ENCODE peak calls at places on chromosome 6, in six cellular contexts. M, Y, K, N, S and G are unnamed samples.

GRCh38 chr6:168938546-168938945 is 315.1 kb downstream of the THBS2 start:
- DNase-seq in Y (no peak), M (no peak), S (no peak), N (no peak), K (no peak), G (no peak)

GRCh38 chr6:7254980-7255825 is 57.8 kb downstream of the SSR1 start:
- DNase-seq in K (no peak), S (no peak), N (no peak), Y (no peak), M (no peak), G (no peak)

GRCh38 chr6:9766240-9766915 is 648.5 kb downstream of the TFAP2A start:
- DNase-seq in Y (peak), S (no peak), K (peak), N (no peak), M (no peak), G (no peak)

GRCh38 chr6:168090706-168091105 is 11.7 kb upstream of the FRMD1 start:
- DNase-seq in Y (no peak), S (no peak), K (no peak), M (no peak), N (no peak), G (no peak)

GRCh38 chr6:44575644-44576043 is 188.1 kb downstream of the CDC5L start:
- DNase-seq in S (no peak), N (no peak), M (no peak), Y (no peak), K (no peak), G (no peak)

GRCh38 chr6:159229526-159229925 is 60.3 kb downstream of the FNDC1 start:
- DNase-seq in Y (no peak), S (no peak), K (no peak), M (no peak), N (no peak), G (no peak)

GRCh38 chr6:6218246-6219085 is 102.0 kb downstream of the F13A1 start:
- DNase-seq in S (no peak), N (no peak), K (no peak), M (no peak), Y (no peak), G (no peak)

GRCh38 chr6:111267764-111268333 is 180.5 kb downstream of the SLC16A10 start:
- DNase-seq in Y (no peak), N (no peak), M (no peak), K (no peak), S (no peak), G (no peak)

GRCh38 chr6:135129139-135129867 is 51.8 kb upstream of the MYB start:
- DNase-seq in M (no peak), N (no peak), S (peak), Y (no peak), K (no peak), G (no peak)

GRCh38 chr6:94362061-94362864 is 942.9 kb upstream of the EPHA7 start:
- DNase-seq in K (no peak), M (no peak), Y (no peak), N (no peak), S (no peak), G (no peak)

GRCh38 chr6:88982720-88983119 is 19.3 kb upstream of the RNGTT start:
- DNase-seq in S (peak), M (peak), N (peak), K (peak), Y (peak), G (no peak)

GRCh38 chr6:152091851-152092341 is 284.4 kb downstream of the ESR1 start:
- DNase-seq in Y (no peak), S (no peak), M (no peak), N (no peak), K (no peak), G (no peak)

GRCh38 chr6:105784179-105784578 is 302.0 kb upstream of the PRDM1 start:
- DNase-seq in K (no peak), N (no peak), S (no peak), M (no peak), Y (no peak), G (no peak)

GRCh38 chr6:40640591-40641293 is 53.6 kb upstream of the LRFN2 start:
- DNase-seq in K (no peak), Y (no peak), M (no peak), S (no peak), N (peak), G (no peak)

GRCh38 chr6:75210885-75211739 is 5.3 kb upstream of the COL12A1 start:
- DNase-seq in M (peak), K (peak), N (peak), S (peak), Y (no peak), G (no peak)

GRCh38 chr6:118893095-118893881 is 664 bp upstream of the ASF1A start:
- DNase-seq in N (peak), Y (peak), K (peak), S (peak), M (no peak), G (no peak)

GRCh38 chr6:21592953-21593352 is 598 bp upstream of the SOX4 start:
- DNase-seq in Y (no peak), N (no peak), M (no peak), K (no peak), S (no peak), G (no peak)

GRCh38 chr6:44399991-44400390 is 12.5 kb downstream of the CDC5L start:
- DNase-seq in N (no peak), K (no peak), Y (no peak), S (no peak), M (no peak), G (no peak)

GRCh38 chr6:46014054-46014453 is 1.6 kb downstream of the CLIC5 start:
- DNase-seq in Y (no peak), N (no peak), S (no peak), K (no peak), M (peak), G (no peak)

GRCh38 chr6:4185419-4185818 is 50.0 kb upstream of the ECI2 start:
- DNase-seq in Y (no peak), N (no peak), S (peak), M (no peak), K (no peak), G (no peak)

GRCh38 chr6:47163536-47163935 is 121.4 kb upstream of the ADGRF1 start:
- DNase-seq in M (no peak), N (no peak), Y (no peak), K (no peak), S (no peak), G (no peak)

GRCh38 chr6:90039911-90040310 is 145.6 kb downstream of the GJA10 start:
- DNase-seq in N (no peak), K (no peak), S (no peak), Y (peak), M (no peak), G (no peak)

GRCh38 chr6:102813489-102814275 is 1420.2 kb downstream of the GRIK2 start:
- DNase-seq in Y (no peak), N (no peak), M (no peak), K (no peak), S (no peak), G (no peak)

GRCh38 chr6:111714403-111715270 is 109.0 kb upstream of the TRAF3IP2 start:
- DNase-seq in M (no peak), K (no peak), Y (no peak), N (no peak), S (no peak), G (no peak)